ENCODE peak calls at places on chromosomes 7 and 10, in nine cellular contexts. R, P, C, H, T, V, Q, Z and U are unnamed samples.

GRCh38 chr10:3031490-3031889 is 35.9 kb upstream of the PFKP start:
- DNase-seq in C (no peak), P (no peak), T (no peak), R (no peak), Q (no peak), V (no peak), Z (no peak), H (no peak), U (no peak)

GRCh38 chr10:63930584-63930983 is 409.4 kb downstream of the REEP3 start:
- DNase-seq in T (no peak), P (no peak), Q (no peak), C (no peak), R (no peak), Z (no peak), H (no peak), V (no peak), U (no peak)

GRCh38 chr7:4861673-4862072 is at the start of gene PAPOLB:
- DNase-seq in T (no peak), V (no peak), R (peak; percentile 30), Q (no peak), C (no peak), Z (no peak), H (no peak), P (no peak), U (no peak)

GRCh38 chr7:155514296-155514695 is 32.1 kb downstream of the CNPY1 start:
- DNase-seq in Q (no peak), R (no peak), C (no peak), V (no peak), T (no peak), Z (no peak), P (no peak), H (no peak), U (no peak)

GRCh38 chr7:148572067-148572522 is 18.5 kb upstream of the C7orf33 start:
- DNase-seq in R (no peak), Q (no peak), T (no peak), P (no peak), V (no peak), Z (no peak), H (no peak), C (no peak), U (no peak)

GRCh38 chr7:100407285-100408180 is 21.0 kb downstream of the ZCWPW1 start:
- DNase-seq in Q (no peak), Z (peak; percentile 75), H (no peak), V (no peak), T (peak; percentile 74), P (no peak), R (peak; percentile 84), C (no peak), U (peak; percentile 87)

GRCh38 chr7:157485361-157485831 is 148.6 kb downstream of the DNAJB6 start:
- DNase-seq in T (no peak), C (no peak), R (no peak), Z (no peak), Q (no peak), H (no peak), P (peak; percentile 64), V (no peak), U (no peak)

GRCh38 chr7:102874966-102875365 is 37.8 kb upstream of the LRRC17 start:
- DNase-seq in H (no peak), Z (no peak), C (no peak), T (no peak), R (peak; percentile 51), Q (no peak), V (no peak), P (no peak), U (no peak)

GRCh38 chr7:28596245-28596935 is 184.1 kb downstream of the CREB5 start:
- DNase-seq in Z (no peak), Q (no peak), H (no peak), R (peak; percentile 11), V (no peak), C (no peak), P (no peak), T (peak; percentile 29), U (peak; percentile 31)

GRCh38 chr10:70891636-70892035 is 3.3 kb upstream of the PCBD1 start:
- DNase-seq in V (no peak), R (no peak), Z (no peak), H (no peak), C (no peak), P (no peak), Q (no peak), T (peak; percentile 7), U (peak; percentile 34)

GRCh38 chr7:34320412-34320811 is 337.6 kb upstream of the NPSR1 start:
- DNase-seq in C (no peak), Q (no peak), Z (peak; percentile 4), R (no peak), V (no peak), H (no peak), P (no peak), T (no peak), U (no peak)

GRCh38 chr7:47711776-47712175 is 129.9 kb upstream of the TNS3 start:
- DNase-seq in H (no peak), Z (no peak), R (no peak), V (no peak), Q (no peak), T (no peak), P (peak; percentile 39), C (no peak), U (no peak)

GRCh38 chr10:129501652-129502436 is 34.8 kb downstream of the MGMT start:
- DNase-seq in R (no peak), V (no peak), Z (no peak), Q (no peak), P (no peak), H (peak; percentile 24), C (no peak), T (no peak), U (no peak)

GRCh38 chr7:12719141-12719919 is 31.9 kb downstream of the ARL4A start:
- DNase-seq in R (peak; percentile 74), Q (no peak), T (peak; percentile 85), P (no peak), Z (no peak), V (no peak), H (no peak), C (no peak), U (peak; percentile 80)

GRCh38 chr7:1290262-1291039 is 57.8 kb downstream of the UNCX start:
- DNase-seq in V (no peak), H (peak; percentile 29), Q (peak; percentile 79), R (peak; percentile 37), Z (peak; percentile 4), P (no peak), C (no peak), T (no peak), U (peak; percentile 14)
- H3K4me3 ChIP-seq in V (peak overlapping the region; percentile 21), H (no peak overlapping the region), Q (peak overlapping the region; percentile 42), R (peak overlapping the region; percentile 17), Z (no peak overlapping the region), P (no peak overlapping the region), C (peak overlapping the region; percentile 52), T (peak overlapping the region; percentile 12), U (peak overlapping the region; percentile 32)

GRCh38 chr10:121667948-121668335 is 69.7 kb upstream of the FGFR2 start:
- DNase-seq in R (peak; percentile 59), C (no peak), V (no peak), H (no peak), Q (no peak), T (peak; percentile 19), Z (no peak), P (no peak), U (no peak)
- H3K4me3 ChIP-seq in R (no peak overlapping the region), C (no peak overlapping the region), V (no peak overlapping the region), H (no peak overlapping the region), Q (no peak overlapping the region), T (no peak overlapping the region), Z (no peak overlapping the region), P (no peak overlapping the region), U (no peak overlapping the region)

GRCh38 chr10:93456480-93456879 is 25.7 kb downstream of the MYOF start:
- DNase-seq in R (no peak), Z (no peak), T (no peak), H (no peak), C (no peak), P (no peak), Q (no peak), V (no peak), U (no peak)

GRCh38 chr10:93457511-93457910 is 24.6 kb downstream of the MYOF start:
- DNase-seq in H (no peak), Z (no peak), V (no peak), C (no peak), Q (no peak), P (no peak), R (no peak), T (no peak), U (no peak)

GRCh38 chr10:93461124-93461806 is 20.9 kb downstream of the MYOF start:
- DNase-seq in C (no peak), Q (no peak), R (no peak), P (no peak), V (no peak), T (peak; percentile 84), Z (no peak), H (no peak), U (peak; percentile 45)

GRCh38 chr10:93461807-93462178 is 20.3 kb downstream of the MYOF start:
- DNase-seq in P (peak; percentile 80), H (no peak), Z (no peak), C (no peak), T (peak; percentile 72), R (peak; percentile 54), V (no peak), Q (no peak), U (peak; percentile 72)

GRCh38 chr10:93458821-93459257 is 23.3 kb downstream of the MYOF start:
- DNase-seq in P (peak; percentile 95), R (peak; percentile 99), H (no peak), Z (peak; percentile 81), T (peak; percentile 100), C (peak; percentile 74), Q (no peak), V (peak; percentile 27), U (peak; percentile 99)
- H3K4me3 ChIP-seq in P (no peak overlapping the region), R (no peak overlapping the region), H (no peak overlapping the region), Z (no peak overlapping the region), T (no peak overlapping the region), C (no peak overlapping the region), Q (no peak overlapping the region), V (no peak overlapping the region), U (no peak overlapping the region)

GRCh38 chr10:58254644-58255043 is 13.1 kb downstream of the IPMK start:
- DNase-seq in H (no peak), V (no peak), R (no peak), Q (no peak), T (no peak), Z (no peak), P (no peak), C (no peak), U (no peak)

GRCh38 chr10:58258977-58259692 is 8.6 kb downstream of the IPMK start:
- DNase-seq in Z (no peak), P (no peak), V (no peak), R (no peak), H (no peak), C (no peak), T (no peak), Q (no peak), U (no peak)

GRCh38 chr10:58253184-58253583 is 14.5 kb downstream of the IPMK start:
- DNase-seq in Z (no peak), C (no peak), H (no peak), R (no peak), T (no peak), V (no peak), P (no peak), Q (no peak), U (no peak)
- H3K4me3 ChIP-seq in Z (no peak overlapping the region), C (no peak overlapping the region), H (no peak overlapping the region), R (no peak overlapping the region), T (no peak overlapping the region), V (no peak overlapping the region), P (no peak overlapping the region), Q (no peak overlapping the region), U (no peak overlapping the region)

GRCh38 chr10:127976701-127977367 is 69.9 kb downstream of the PTPRE start:
- DNase-seq in Z (peak; percentile 53), C (no peak), V (no peak), H (no peak), R (no peak), T (no peak), P (peak; percentile 50), Q (no peak), U (no peak)
- H3K4me3 ChIP-seq in Z (no peak overlapping the region), C (peak overlapping the region; percentile 31), V (no peak overlapping the region), H (no peak overlapping the region), R (no peak overlapping the region), T (no peak overlapping the region), P (no peak overlapping the region), Q (no peak overlapping the region), U (no peak overlapping the region)